ENCODE peak calls at places on chromosomes 16 and 17, in four cellular contexts. F is IMR-90, Z is adrenal gland, Q is heart left ventricle. O is an unnamed sample.

GRCh38 chr17:50301891-50302584 is 27.8 kb downstream of the TMEM92 start:
- DNase-seq in F (no peak), Z (no peak), Q (no peak), O (no peak)

GRCh38 chr16:49587051-49587450 is 213.4 kb downstream of the C16orf78 start:
- DNase-seq in F (no peak), Z (no peak), Q (no peak), O (peak; percentile 17)

GRCh38 chr17:56785396-56785795 is 48.3 kb downstream of the C17orf67 start:
- DNase-seq in F (peak; percentile 67), Z (no peak), Q (no peak), O (no peak)

GRCh38 chr17:14318906-14319205 is 18.0 kb downstream of the HS3ST3B1 start:
- DNase-seq in F (no peak), Z (no peak), Q (no peak), O (no peak)

GRCh38 chr16:82936941-82937551 is 310.3 kb downstream of the CDH13 start:
- DNase-seq in F (peak; percentile 87), Z (no peak), Q (no peak), O (no peak)

GRCh38 chr17:4090898-4091297 is 51.9 kb downstream of the ZZEF1 start:
- DNase-seq in F (peak; percentile 40), Z (no peak), Q (no peak), O (no peak)

GRCh38 chr17:43822566-43823190 is 10.3 kb downstream of the MPP3 start:
- DNase-seq in F (peak; percentile 31), Z (no peak), Q (no peak), O (no peak)

GRCh38 chr17:7060165-7060890 is 16.4 kb upstream of the SLC16A11 start:
- DNase-seq in F (peak; percentile 69), Z (no peak), Q (no peak), O (no peak)

GRCh38 chr17:29007456-29008455 is 1.9 kb upstream of the SEZ6 start:
- DNase-seq in F (peak; percentile 7), Z (no peak), Q (no peak), O (no peak)

GRCh38 chr16:49617016-49617569 is 238.8 kb downstream of the ZNF423 start:
- DNase-seq in F (no peak), Z (peak; percentile 43), Q (no peak), O (no peak)

GRCh38 chr17:68580236-68580903 is 20.8 kb downstream of the FAM20A start:
- DNase-seq in F (peak; percentile 17), Z (no peak), Q (no peak), O (no peak)

GRCh38 chr16:67198238-67198734 is 645 bp upstream of the ELMO3 start:
- DNase-seq in F (peak; percentile 29), Z (peak; percentile 83), Q (no peak), O (peak; percentile 73)

DNA sequence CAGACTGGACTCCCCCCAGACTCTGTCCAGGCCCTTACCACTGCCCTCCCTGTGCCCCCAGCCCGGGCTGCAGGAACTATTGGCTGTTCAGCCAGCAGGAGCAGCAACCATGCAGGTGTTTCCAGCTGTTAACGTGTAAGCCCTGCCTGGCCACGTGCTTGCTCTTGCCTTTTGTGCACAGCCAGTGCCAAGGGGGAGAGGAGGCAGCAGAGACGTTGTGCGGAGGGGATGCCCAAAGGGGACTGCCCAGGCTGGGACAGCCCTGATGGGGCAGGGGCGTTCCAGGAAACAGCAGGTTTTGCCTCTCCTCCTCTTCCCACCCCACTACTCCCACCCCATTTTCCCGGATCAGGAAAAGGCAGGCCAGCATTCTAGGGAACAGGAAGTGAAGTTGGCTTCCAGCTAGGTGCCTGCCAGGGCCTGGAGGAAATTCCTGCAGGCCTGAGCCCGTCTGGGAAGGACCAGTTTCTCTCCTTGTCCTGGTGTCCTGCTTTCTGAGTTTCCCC is 16.7 kb upstream of the LASP1NB start:
- DNase-seq in F (no peak), Z (no peak), Q (no peak), O (no peak)
- H3K27ac ChIP-seq in F (no peak overlapping the region), Z (no peak overlapping the region), Q (no peak overlapping the region), O (peak overlapping the region; percentile 36)

DNA sequence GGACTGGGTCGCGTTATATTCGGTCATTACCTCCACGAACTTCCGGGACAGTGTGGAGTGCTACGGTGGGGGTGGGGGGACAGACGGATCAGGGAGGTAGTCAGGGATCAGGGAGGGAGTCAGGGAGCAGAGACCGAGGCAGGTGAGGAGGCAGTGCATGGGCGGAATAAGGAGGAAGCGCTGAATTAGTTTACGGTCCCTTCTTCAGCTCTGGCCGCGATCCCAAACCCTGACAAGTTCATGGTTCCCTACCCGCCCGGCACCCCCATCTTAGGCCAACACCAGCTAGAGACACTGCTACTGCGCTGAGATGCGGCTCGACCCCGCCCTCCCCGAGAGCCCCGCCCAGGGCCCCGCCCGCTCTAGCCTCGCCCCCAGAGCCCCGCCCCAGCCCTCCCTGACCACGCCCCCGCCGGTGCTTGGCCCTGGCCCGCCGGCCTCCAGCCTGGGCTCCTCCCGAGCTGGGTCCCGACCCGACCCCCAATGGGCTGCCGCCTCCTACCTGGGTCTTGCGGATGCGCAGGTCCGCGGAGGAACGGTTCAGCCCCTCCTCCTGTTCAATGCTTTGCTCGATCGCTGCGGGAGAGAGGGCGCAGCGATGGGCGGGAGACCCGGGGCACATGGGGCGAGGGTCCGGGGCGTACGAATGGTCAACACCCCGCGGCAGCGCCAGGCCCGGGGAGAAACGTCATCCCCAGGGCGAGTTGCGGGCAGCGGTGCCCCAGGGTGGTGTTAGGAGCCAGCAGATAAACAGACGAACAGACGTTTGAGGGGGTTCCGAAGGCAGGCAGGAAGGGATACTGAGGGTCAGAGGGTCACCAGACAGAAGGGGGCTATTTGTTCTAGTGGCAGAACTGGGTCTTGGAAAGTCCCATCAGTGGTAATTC is 12.2 kb downstream of the HSD3B7 start:
- DNase-seq in F (peak; percentile 41), Z (peak; percentile 88), Q (peak; percentile 88), O (peak; percentile 89)
- TF ChIP-seq POLR2A in F (no peak), Z (peak; percentile 44), Q (peak; percentile 56), O (peak; percentile 45)

DNA sequence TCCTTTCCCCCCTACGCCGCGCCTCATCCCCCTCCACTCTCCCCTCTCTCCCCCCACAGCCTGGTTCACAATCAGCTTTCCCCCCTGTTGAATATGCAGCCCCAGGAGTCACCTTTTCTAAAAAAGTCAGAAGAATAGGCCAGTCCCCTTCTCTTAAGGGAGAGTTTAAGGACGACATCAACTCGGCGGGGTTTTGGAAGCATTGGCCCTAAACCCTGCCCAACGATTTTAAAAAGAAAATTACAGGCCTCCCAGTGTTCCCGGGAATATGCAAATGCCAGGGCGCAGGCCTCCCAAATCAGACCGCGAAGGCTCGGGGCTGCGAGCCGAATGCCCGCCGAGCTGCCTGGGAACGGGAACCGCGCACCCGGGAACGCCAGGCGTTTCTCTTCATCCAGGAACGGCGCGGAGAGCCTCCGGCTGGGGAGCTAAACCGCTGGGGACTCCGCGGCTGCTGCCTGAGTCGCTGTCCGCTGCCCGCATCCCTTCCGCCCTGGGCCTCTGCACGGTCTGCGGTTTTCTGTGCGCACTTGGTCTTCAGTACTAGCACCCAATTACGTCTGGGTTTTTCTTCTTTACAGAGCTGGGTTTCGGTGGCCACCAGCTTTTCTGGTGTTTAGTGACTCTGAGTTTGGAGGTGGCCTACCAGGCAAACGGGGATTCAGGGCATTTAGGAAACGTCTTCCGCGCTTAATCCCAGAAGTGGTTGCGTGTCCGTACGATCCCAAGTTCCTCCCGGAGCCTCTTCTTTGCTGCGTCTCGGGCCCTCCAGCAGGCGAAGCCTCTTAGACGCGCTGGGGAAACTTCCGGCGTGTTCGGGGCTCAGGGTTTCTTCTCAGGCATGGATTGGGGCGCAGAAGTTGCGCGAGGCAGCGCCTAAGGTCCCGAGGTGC is 5.7 kb downstream of the IRX5 start:
- DNase-seq in F (no peak), Z (no peak), Q (no peak), O (no peak)
- H3K27ac ChIP-seq in F (no peak overlapping the region), Z (no peak overlapping the region), Q (peak overlapping the region; percentile 26), O (no peak overlapping the region)

DNA sequence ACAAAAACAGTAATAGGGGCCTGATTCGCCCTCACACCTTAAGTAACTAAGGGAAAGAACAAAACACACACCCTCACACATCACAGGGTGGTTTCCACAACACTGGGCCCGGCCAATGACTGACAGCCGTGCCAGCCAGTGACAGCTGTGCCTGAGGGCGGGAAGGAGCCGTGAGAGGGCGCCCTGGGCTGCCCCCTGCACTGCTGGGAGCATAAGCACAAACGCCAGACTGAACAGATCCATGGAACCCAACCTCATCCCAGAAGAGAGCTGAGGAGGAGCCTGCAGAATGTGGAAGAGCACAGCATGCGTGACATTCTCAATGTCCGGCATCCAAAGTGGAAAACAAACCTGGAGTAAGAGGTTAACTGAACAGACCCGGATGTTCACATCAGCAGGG is 16.0 kb downstream of the CSNK1D start:
- DNase-seq in F (no peak), Z (no peak), Q (no peak), O (peak; percentile 67)
- TF ChIP-seq POLR2A in F (no peak), Z (no peak), Q (no peak), O (no peak)

DNA sequence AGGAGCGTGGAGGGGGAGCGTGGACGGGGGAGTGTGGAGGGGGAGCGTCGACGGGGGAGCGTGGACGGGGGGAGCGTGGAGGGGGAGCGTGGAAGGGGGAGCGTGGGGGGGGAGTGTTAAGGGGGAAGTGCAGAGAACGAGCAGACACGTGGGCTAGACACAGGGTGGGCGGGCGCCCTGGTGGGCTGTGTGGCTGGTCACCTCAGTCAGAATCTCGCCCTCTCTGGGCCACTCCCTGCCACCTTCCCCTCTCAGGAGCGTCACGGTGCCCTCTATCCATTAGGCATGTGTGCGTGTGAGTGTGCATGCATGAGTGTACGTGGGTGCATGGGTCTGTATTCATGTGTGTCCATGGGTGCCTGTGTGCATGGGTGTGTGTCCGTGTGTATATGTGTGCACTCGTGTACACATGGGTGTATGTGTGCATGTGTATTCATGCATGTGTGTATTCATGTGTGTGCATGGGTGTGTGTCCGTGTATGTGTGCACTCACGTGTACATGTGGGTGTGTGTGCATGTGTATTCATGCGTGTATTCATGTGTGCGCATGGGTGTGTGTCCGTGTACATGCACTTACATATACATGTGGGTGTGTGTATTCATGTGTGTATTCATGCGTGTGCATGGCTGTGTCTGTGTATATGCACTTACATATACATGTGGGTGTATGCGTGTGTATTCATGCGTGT is 49.3 kb upstream of the PABPN1L start:
- DNase-seq in F (no peak), Z (no peak), Q (no peak), O (no peak)
- H3K27ac ChIP-seq in F (no peak overlapping the region), Z (no peak overlapping the region), Q (no peak overlapping the region), O (no peak overlapping the region)

DNA sequence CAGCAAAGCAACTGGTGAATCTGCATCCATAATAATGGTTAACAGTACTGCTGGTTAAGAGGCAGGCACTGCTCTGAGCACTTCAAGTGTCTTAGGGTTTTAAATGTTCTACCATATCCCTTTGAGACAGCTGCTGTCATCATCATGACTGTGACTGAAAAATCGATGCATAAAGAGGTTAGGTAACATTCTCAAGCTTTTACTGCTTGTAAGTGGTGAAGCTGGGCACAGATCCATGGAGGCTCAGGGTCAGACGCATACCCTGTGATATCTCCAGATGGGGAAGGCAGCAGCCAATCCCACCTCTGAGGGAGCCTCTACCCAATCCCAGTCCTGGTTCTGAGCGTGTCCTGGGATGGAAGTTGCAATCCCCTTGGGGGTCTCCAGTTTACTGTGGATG is 57.6 kb upstream of the SOX9 start:
- DNase-seq in F (no peak), Z (no peak), Q (no peak), O (no peak)
- TF ChIP-seq POLR2A in F (no peak), Z (no peak), Q (no peak), O (no peak)

GRCh38 chr16:27790546-27791403 is 240.8 kb downstream of the KATNIP start:
- DNase-seq in F (no peak), Z (no peak), Q (no peak), O (no peak)
- H3K27ac ChIP-seq in F (no peak overlapping the region), Z (no peak overlapping the region), Q (no peak overlapping the region), O (no peak overlapping the region)

GRCh38 chr17:77210331-77210730 is 69.6 kb downstream of the SEC14L1 start:
- DNase-seq in F (no peak), Z (no peak), Q (no peak), O (peak; percentile 44)
- TF ChIP-seq POLR2A in F (no peak), Z (no peak), Q (no peak), O (no peak)

O was measured in Peyer's patch.